ENCODE peak calls at places on chromosomes 1 and 21, in seven cellular contexts. M, J, V, E, I, H and B are unnamed samples.

GRCh38 chr1:52635321-52636089 is 2.5 kb downstream of the SHISAL2A start:
- DNase-seq in J (no peak), V (no peak), H (no peak), E (no peak), M (no peak), I (no peak), B (no peak)

GRCh38 chr1:160797861-160798273 is 1.9 kb downstream of the LY9 start:
- DNase-seq in I (no peak), H (no peak), M (no peak), E (no peak), J (no peak), V (no peak), B (peak)

GRCh38 chr21:30408782-30409494 is 13.1 kb downstream of the KRTAP13-1 start:
- DNase-seq in V (peak), H (no peak), J (peak), M (peak), E (no peak), I (no peak), B (peak)

GRCh38 chr1:12539320-12539704 is 78.7 kb downstream of the DHRS3 start:
- DNase-seq in I (no peak), V (no peak), M (no peak), J (no peak), E (no peak), H (no peak), B (no peak)

GRCh38 chr1:245197911-245198379 is 43.2 kb downstream of the KIF26B start:
- DNase-seq in H (peak), V (peak), I (no peak), M (no peak), E (peak), J (no peak), B (no peak)

GRCh38 chr1:63857478-63857877 is 83.7 kb downstream of the ROR1 start:
- DNase-seq in M (no peak), E (peak), I (no peak), J (no peak), H (no peak), V (no peak), B (no peak)

GRCh38 chr1:186768906-186769305 is 59.8 kb upstream of the PLA2G4A start:
- DNase-seq in V (no peak), J (no peak), E (no peak), M (no peak), H (no peak), I (no peak), B (no peak)

GRCh38 chr21:27519357-27519756 is 552.5 kb upstream of the ADAMTS5 start:
- DNase-seq in M (peak), H (peak), V (peak), E (no peak), I (no peak), J (no peak), B (no peak)

GRCh38 chr21:35940074-35940927 is 120.0 kb downstream of the SETD4 start:
- DNase-seq in J (peak), M (peak), V (peak), H (peak), E (peak), I (peak), B (peak)